ENCODE peak calls at places on chromosomes 11 and 22, in ten cellular contexts. V is nephron progenitor cell, O is mucosa of descending colon, K is spleen, J is fibroblast of villous mesenchyme, A is heart left ventricle, G is neural crest cell, Z is mesothelial cell of epicardium, B is sigmoid colon, N is fibroblast of pulmonary artery. T is an unnamed sample.

GRCh38 chr11:15485432-15485831 is 370.7 kb downstream of the INSC start:
- DNase-seq in V (no peak), O (no peak), K (no peak), J (no peak), A (no peak), G (no peak), Z (no peak), B (no peak), N (no peak), T (no peak)

GRCh38 chr22:23245799-23246136 is 65.5 kb downstream of the BCR start:
- DNase-seq in V (no peak), O (no peak), K (no peak), J (no peak), A (no peak), G (no peak), Z (no peak), B (no peak), N (no peak), T (no peak)

GRCh38 chr11:46684364-46684763 is 16.1 kb downstream of the ARHGAP1 start:
- DNase-seq in V (no peak), O (no peak), K (no peak), J (peak; percentile 84), A (no peak), G (no peak), Z (no peak), B (no peak), N (no peak), T (no peak)

GRCh38 chr11:66951927-66952337 is 6.3 kb downstream of the PC start:
- DNase-seq in V (no peak), O (peak; percentile 33), K (no peak), J (peak; percentile 87), A (no peak), G (no peak), Z (no peak), B (no peak), N (peak; percentile 32), T (no peak)

GRCh38 chr11:61126266-61126665 is 24.0 kb downstream of the CD5 start:
- DNase-seq in V (no peak), O (no peak), K (no peak), J (no peak), A (no peak), G (no peak), Z (no peak), B (no peak), N (peak; percentile 25), T (no peak)

GRCh38 chr11:102244681-102245409 is 72.4 kb upstream of the BIRC3 start:
- DNase-seq in V (no peak), O (no peak), K (no peak), J (peak; percentile 63), A (no peak), G (no peak), Z (no peak), B (no peak), N (peak; percentile 51), T (peak; percentile 95)

GRCh38 chr22:31082606-31083376 is 1.7 kb downstream of the SMTN start:
- DNase-seq in V (peak; percentile 56), O (peak; percentile 89), K (peak; percentile 82), J (peak; percentile 81), A (peak; percentile 86), G (no peak), Z (no peak), B (peak; percentile 94), N (peak; percentile 81), T (peak; percentile 68)

GRCh38 chr11:119803726-119804294 is 74.8 kb upstream of the NECTIN1 start:
- DNase-seq in V (no peak), O (no peak), K (peak; percentile 69), J (no peak), A (peak; percentile 10), G (no peak), Z (no peak), B (peak; percentile 29), N (no peak), T (no peak)

GRCh38 chr11:117998664-117999353 is 12.6 kb downstream of the IL10RA start:
- DNase-seq in V (no peak), O (no peak), K (peak; percentile 68), J (no peak), A (no peak), G (no peak), Z (no peak), B (no peak), N (no peak), T (no peak)

GRCh38 chr22:17087176-17088131 is 2.7 kb downstream of the IL17RA start:
- DNase-seq in V (no peak), O (no peak), K (no peak), J (peak; percentile 86), A (no peak), G (no peak), Z (no peak), B (peak; percentile 50), N (peak; percentile 45), T (peak; percentile 18)

GRCh38 chr11:14308114-14308896 is 50.7 kb downstream of the RRAS2 start:
- DNase-seq in V (no peak), O (no peak), K (no peak), J (peak; percentile 73), A (no peak), G (no peak), Z (no peak), B (no peak), N (peak; percentile 66), T (peak; percentile 65)

DNA sequence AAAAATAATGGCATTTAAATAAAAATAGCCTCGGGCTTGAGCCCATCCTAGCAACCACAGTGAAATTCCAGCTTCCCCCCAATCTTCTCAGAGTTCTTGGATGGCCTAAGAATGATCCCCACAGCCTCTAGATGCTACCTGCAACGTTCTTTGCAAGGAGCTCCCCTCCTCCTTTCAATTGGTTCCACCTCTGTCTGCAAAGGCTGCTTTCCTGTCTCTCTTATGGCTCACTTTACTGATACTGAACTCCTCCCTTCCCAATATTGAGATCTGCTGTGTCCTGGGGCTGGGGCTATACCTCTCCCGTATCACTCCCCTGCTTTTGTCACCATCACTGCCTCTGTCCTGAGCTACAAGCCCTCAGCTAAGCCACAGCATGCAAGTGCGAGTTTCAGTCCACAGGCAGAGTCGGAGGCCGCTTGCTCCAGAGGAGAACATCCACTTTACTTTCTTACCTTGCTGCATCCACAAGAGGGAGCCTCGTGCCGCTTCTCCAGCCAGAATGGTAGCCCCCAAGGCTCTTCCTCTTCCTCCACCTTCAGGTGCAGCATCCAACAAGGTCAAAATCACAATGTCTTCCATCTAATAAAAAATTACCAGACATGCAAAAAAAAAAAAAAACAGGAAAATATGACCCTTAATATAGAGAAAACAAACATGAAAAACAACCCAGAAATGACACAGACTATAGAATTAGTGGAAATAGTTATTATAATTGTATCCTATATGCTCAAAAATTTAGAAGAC is 48.6 kb upstream of the TMEM45B start:
- DNase-seq in V (peak; percentile 49), O (peak; percentile 45), K (no peak), J (peak; percentile 38), A (no peak), G (peak; percentile 32), Z (no peak), B (no peak), N (peak; percentile 48), T (peak; percentile 60)
- TF ChIP-seq CTCF in V (peak; percentile 58), O (no peak), K (no peak), J (peak; percentile 66), A (no peak), G (peak; percentile 75), Z (no peak), B (no peak), N (peak; percentile 71), T (peak; percentile 50)

GRCh38 chr11:130199792-130200191 is 40.2 kb downstream of the ST14 start:
- DNase-seq in V (no peak), O (no peak), K (no peak), J (no peak), A (no peak), G (no peak), Z (no peak), B (no peak), N (no peak), T (no peak)

GRCh38 chr11:130197386-130198035 is 37.9 kb downstream of the ST14 start:
- DNase-seq in V (no peak), O (no peak), K (no peak), J (no peak), A (no peak), G (no peak), Z (no peak), B (no peak), N (no peak), T (no peak)

GRCh38 chr11:130198292-130198691 is 38.7 kb downstream of the ST14 start:
- DNase-seq in V (no peak), O (no peak), K (peak; percentile 69), J (no peak), A (no peak), G (no peak), Z (no peak), B (no peak), N (no peak), T (no peak)

GRCh38 chr11:130201026-130201425 is 41.4 kb downstream of the ST14 start:
- DNase-seq in V (no peak), O (peak; percentile 18), K (no peak), J (no peak), A (no peak), G (no peak), Z (no peak), B (no peak), N (no peak), T (no peak)

GRCh38 chr11:130198964-130199363 is 39.4 kb downstream of the ST14 start:
- DNase-seq in V (no peak), O (no peak), K (no peak), J (no peak), A (no peak), G (no peak), Z (no peak), B (no peak), N (no peak), T (no peak)
- TF ChIP-seq CTCF in V (no peak), O (no peak), K (no peak), J (no peak), A (no peak), G (no peak), Z (no peak), B (no peak), N (no peak), T (no peak)

DNA sequence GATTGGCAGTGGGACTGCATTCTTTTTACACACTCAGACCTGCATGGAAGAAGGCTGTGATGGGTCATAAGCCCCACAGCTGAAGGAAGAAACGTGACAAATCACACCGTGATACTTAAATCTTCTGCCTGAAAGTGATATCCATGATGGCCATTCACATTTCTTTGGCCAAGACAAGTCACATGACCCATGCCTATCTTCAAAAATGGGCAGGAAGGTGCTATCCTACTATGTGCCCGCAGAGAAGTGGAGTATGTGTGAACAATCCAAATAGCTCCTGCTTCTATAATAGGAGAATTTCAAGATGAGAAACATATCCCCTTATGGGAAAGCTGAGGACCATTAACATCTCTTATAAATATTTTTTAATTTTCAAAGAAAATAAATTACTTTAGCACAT is 56.6 kb upstream of the TEAD1 start:
- DNase-seq in V (no peak), O (no peak), K (no peak), J (no peak), A (no peak), G (no peak), Z (no peak), B (no peak), N (no peak), T (no peak)
- TF ChIP-seq CTCF in V (no peak), O (no peak), K (no peak), J (no peak), A (no peak), G (no peak), Z (no peak), B (no peak), N (no peak), T (no peak)

DNA sequence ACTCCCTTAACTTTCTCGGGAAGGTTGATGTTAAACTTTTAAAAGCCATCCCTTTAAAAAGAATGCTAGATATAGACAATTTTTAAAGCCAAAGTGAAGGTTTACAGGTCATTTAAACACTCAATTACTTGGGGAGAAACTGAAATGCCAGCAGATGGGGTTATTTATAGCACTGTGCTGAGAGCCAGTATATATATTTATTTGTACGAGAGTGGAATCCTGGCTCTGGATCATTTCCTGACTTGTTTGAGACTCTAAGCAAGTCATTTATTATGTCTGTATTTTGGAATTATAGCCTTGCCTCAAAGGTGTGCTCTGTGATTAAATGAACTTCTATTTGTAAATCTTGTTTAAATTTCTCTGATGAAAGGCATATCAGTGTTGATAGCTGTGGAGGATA is 6.8 kb upstream of the ZBED5 start:
- DNase-seq in V (no peak), O (no peak), K (no peak), J (no peak), A (no peak), G (no peak), Z (no peak), B (no peak), N (no peak), T (no peak)
- TF ChIP-seq CTCF in V (no peak), O (no peak), K (no peak), J (no peak), A (no peak), G (no peak), Z (no peak), B (no peak), N (no peak), T (no peak)